ENCODE peak calls at places on chromosomes 1 and 21, in nine cellular contexts. I, M, V, E, R, G, H, F and Q are unnamed samples.

GRCh38 chr21:39529026-39529425 is 77.3 kb downstream of the SH3BGR start:
- DNase-seq in F (no peak), I (no peak), H (no peak), G (no peak), E (no peak), M (no peak), R (peak), V (no peak), Q (no peak)

GRCh38 chr1:70034403-70034802 is 171.0 kb downstream of the LRRC40 start:
- DNase-seq in I (peak), F (no peak), H (no peak), E (no peak), M (no peak), R (peak), G (no peak), V (peak), Q (no peak)

GRCh38 chr21:17829472-17829871 is 10.3 kb upstream of the C21orf91 start:
- DNase-seq in E (no peak), G (no peak), R (no peak), H (no peak), I (no peak), F (no peak), M (no peak), V (no peak), Q (no peak)

GRCh38 chr1:97384294-97384952 is 536.4 kb downstream of the DPYD start:
- DNase-seq in G (no peak), I (peak), F (no peak), V (no peak), R (no peak), E (no peak), H (no peak), M (no peak), Q (no peak)

GRCh38 chr1:33257759-33258712 is 1.7 kb downstream of the ZNF362 start:
- DNase-seq in E (no peak), M (peak), R (no peak), G (no peak), F (no peak), I (no peak), V (no peak), H (peak), Q (peak)

GRCh38 chr1:8118031-8118451 is 91.9 kb upstream of the ERRFI1 start:
- DNase-seq in V (no peak), E (no peak), I (peak), R (no peak), F (no peak), M (no peak), H (no peak), G (no peak), Q (no peak)

GRCh38 chr1:38221006-38221649 is 174.5 kb upstream of the POU3F1 start:
- DNase-seq in E (no peak), G (no peak), V (no peak), R (no peak), H (no peak), F (no peak), M (no peak), I (no peak), Q (no peak)

GRCh38 chr1:168114845-168115244 is 21.9 kb downstream of the GPR161 start:
- DNase-seq in H (no peak), G (no peak), M (no peak), F (no peak), V (no peak), R (no peak), I (no peak), E (no peak), Q (no peak)

GRCh38 chr1:159922499-159923202 is 2.7 kb downstream of the TAGLN2 start:
- DNase-seq in I (peak), V (peak), R (peak), E (no peak), H (peak), F (no peak), G (no peak), M (peak), Q (peak)

GRCh38 chr1:94020764-94021579 is 100.0 kb downstream of the ABCA4 start:
- DNase-seq in I (no peak), E (no peak), V (no peak), R (no peak), M (no peak), F (no peak), G (no peak), H (peak), Q (no peak)

GRCh38 chr1:33902486-33903209 is 38.8 kb downstream of the HMGB4 start:
- DNase-seq in H (no peak), M (no peak), V (peak), R (peak), F (no peak), G (peak), E (no peak), I (no peak), Q (no peak)

GRCh38 chr1:210448293-210448892 is 119.7 kb downstream of the HHAT start:
- DNase-seq in G (no peak), R (peak), E (peak), M (no peak), F (no peak), H (no peak), V (peak), I (peak), Q (no peak)

GRCh38 chr1:89545264-89546038 is 20.8 kb downstream of the LRRC8B start:
- DNase-seq in G (no peak), H (no peak), E (no peak), R (peak), V (no peak), M (no peak), F (no peak), I (no peak), Q (no peak)

GRCh38 chr1:207282496-207283380 is 38.7 kb upstream of the CD55 start:
- DNase-seq in F (no peak), M (peak), R (no peak), H (no peak), V (no peak), I (no peak), E (no peak), G (no peak), Q (peak)

GRCh38 chr1:43491056-43491455 is 37.3 kb upstream of the HYI start:
- DNase-seq in G (no peak), F (no peak), H (no peak), I (no peak), V (no peak), E (no peak), M (no peak), R (no peak), Q (no peak)

GRCh38 chr1:30727796-30728195 is 4.4 kb upstream of the MATN1 start:
- DNase-seq in M (no peak), G (no peak), H (no peak), V (no peak), R (peak), I (no peak), F (no peak), E (no peak), Q (no peak)

GRCh38 chr1:215992620-215993019 is 425.5 kb downstream of the KCTD3 start:
- DNase-seq in M (no peak), V (peak), G (no peak), F (no peak), R (no peak), E (no peak), H (no peak), I (peak), Q (no peak)

GRCh38 chr1:241063281-241063680 is 293.7 kb downstream of the RGS7 start:
- DNase-seq in M (no peak), H (no peak), V (no peak), E (no peak), G (no peak), R (no peak), I (no peak), F (no peak), Q (no peak)

GRCh38 chr1:53145942-53146708 is 3.7 kb upstream of the SLC1A7 start:
- DNase-seq in R (peak), G (no peak), M (peak), E (no peak), F (peak), H (peak), I (peak), V (peak), Q (peak)

GRCh38 chr1:31753623-31754349 is 10.4 kb downstream of the ADGRB2 start:
- DNase-seq in F (no peak), I (no peak), H (no peak), R (no peak), E (no peak), G (no peak), V (peak), M (peak), Q (peak)

GRCh38 chr1:117657031-117657430 is 51.2 kb downstream of the TENT5C start:
- DNase-seq in E (no peak), G (no peak), F (no peak), H (no peak), I (peak), V (no peak), M (no peak), R (peak), Q (no peak)

GRCh38 chr1:38052750-38053415 is 6.3 kb upstream of the POU3F1 start:
- DNase-seq in V (no peak), G (peak), M (no peak), F (no peak), I (no peak), H (no peak), E (no peak), R (peak), Q (no peak)

GRCh38 chr1:79920970-79921669 is 914.6 kb upstream of the ADGRL4 start:
- DNase-seq in R (no peak), F (no peak), M (no peak), V (no peak), E (no peak), G (no peak), I (no peak), H (no peak), Q (no peak)

GRCh38 chr1:18463984-18464664 is 16.6 kb upstream of the KLHDC7A start:
- DNase-seq in E (no peak), F (no peak), H (peak), V (no peak), R (no peak), G (no peak), I (no peak), M (peak), Q (peak)

GRCh38 chr1:246631426-246631825 is 65.2 kb downstream of the CNST start:
- DNase-seq in G (no peak), V (no peak), R (no peak), E (no peak), F (no peak), M (no peak), I (no peak), H (no peak), Q (no peak)

GRCh38 chr1:2318294-2319278 is 72.8 kb downstream of the MORN1 start:
- DNase-seq in V (no peak), F (no peak), I (no peak), E (no peak), M (no peak), G (no peak), H (no peak), R (no peak), Q (no peak)

GRCh38 chr1:96660503-96660902 is 61.1 kb upstream of the PTBP2 start:
- DNase-seq in M (no peak), V (no peak), E (no peak), R (no peak), I (no peak), G (no peak), H (no peak), F (no peak), Q (no peak)

GRCh38 chr1:1358433-1359201 is at the start of gene MXRA8:
- DNase-seq in F (no peak), I (no peak), V (no peak), H (no peak), R (peak), E (peak), M (peak), G (no peak), Q (no peak)

GRCh38 chr1:9655127-9655723 is 3.7 kb downstream of the PIK3CD start:
- DNase-seq in F (no peak), H (no peak), I (no peak), R (peak), G (no peak), E (no peak), M (no peak), V (no peak), Q (no peak)

GRCh38 chr1:72105201-72105600 is 177.1 kb downstream of the NEGR1 start:
- DNase-seq in G (no peak), E (no peak), I (no peak), F (no peak), M (no peak), V (no peak), R (no peak), H (no peak), Q (no peak)

GRCh38 chr1:189431437-189431836 is 1046.2 kb downstream of the BRINP3 start:
- DNase-seq in M (no peak), V (no peak), F (no peak), I (no peak), R (no peak), G (no peak), H (no peak), E (no peak), Q (no peak)

GRCh38 chr21:35428489-35428888 is 379.4 kb upstream of the RUNX1 start:
- DNase-seq in I (no peak), R (no peak), F (no peak), V (no peak), G (no peak), M (no peak), H (peak), E (peak), Q (no peak)

GRCh38 chr1:29924017-29924431 is 687.7 kb downstream of the PTPRU start:
- DNase-seq in R (no peak), E (no peak), H (no peak), V (peak), G (no peak), I (no peak), F (no peak), M (no peak), Q (no peak)

GRCh38 chr1:109620396-109620817 is 770 bp downstream of the AMPD2 start:
- DNase-seq in M (peak), E (no peak), H (peak), G (no peak), I (peak), F (no peak), R (no peak), V (peak), Q (no peak)

GRCh38 chr1:113759341-113760101 is at the start of gene PHTF1:
- DNase-seq in F (peak), V (peak), M (peak), H (peak), E (peak), R (peak), I (peak), G (no peak), Q (peak)

GRCh38 chr1:63074321-63074720 is 248.0 kb upstream of the FOXD3 start:
- DNase-seq in G (no peak), M (no peak), H (no peak), V (peak), R (no peak), E (no peak), I (no peak), F (no peak), Q (no peak)

GRCh38 chr1:10530281-10530740 is 55.6 kb downstream of the PEX14 start:
- DNase-seq in V (peak), R (no peak), M (peak), G (no peak), E (no peak), I (no peak), F (no peak), H (peak), Q (peak)

GRCh38 chr1:89358287-89358893 is 5.5 kb upstream of the GBP6 start:
- DNase-seq in E (peak), M (peak), H (peak), G (peak), I (peak), V (peak), F (no peak), R (peak), Q (peak)

GRCh38 chr21:45069085-45069484 is 5.3 kb upstream of the ADARB1 start:
- DNase-seq in I (no peak), R (no peak), F (no peak), G (no peak), M (no peak), E (no peak), H (no peak), V (no peak), Q (no peak)

DNA sequence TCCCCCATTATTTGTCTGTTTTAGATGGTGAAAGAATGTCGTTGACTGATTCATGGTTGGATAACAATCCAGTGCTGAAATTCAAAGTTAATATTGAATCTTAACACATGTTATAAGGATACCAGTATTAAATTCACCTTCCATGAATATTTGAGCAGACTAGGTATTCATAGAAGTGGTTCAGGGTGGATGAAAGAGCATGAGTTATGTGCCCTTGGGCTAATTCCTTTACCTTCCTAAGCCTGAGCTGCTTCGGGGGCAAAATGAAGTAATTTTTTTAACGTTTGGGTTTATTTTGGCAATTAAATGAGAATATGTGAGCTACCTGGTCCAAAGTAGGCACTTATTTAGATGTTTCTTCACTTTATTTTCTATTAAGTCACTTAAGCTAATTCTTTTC is 2.7 kb upstream of the PLPPR5 start:
- DNase-seq in I (no peak), F (no peak), R (no peak), V (no peak), H (no peak), G (no peak), M (no peak), E (no peak), Q (no peak)
- TF ChIP-seq EP300 in I (no peak), F (no peak), R (no peak), V (no peak), H (no peak), G (no peak), M (no peak), E (no peak), Q (no peak)

GRCh38 chr1:244653439-244654283 is 735 bp downstream of the DESI2 start:
- DNase-seq in F (no peak), H (no peak), R (peak), V (no peak), E (no peak), M (peak), I (peak), G (no peak), Q (no peak)
- TF ChIP-seq EP300 in F (no peak), H (no peak), R (no peak), V (no peak), E (no peak), M (no peak), I (no peak), G (no peak), Q (no peak)

GRCh38 chr1:40866408-40866788 is 4.2 kb upstream of the CITED4 start:
- DNase-seq in E (no peak), F (no peak), I (peak), V (no peak), G (no peak), H (no peak), R (peak), M (no peak), Q (no peak)

GRCh38 chr1:40868051-40868723 is 6.0 kb upstream of the CITED4 start:
- DNase-seq in F (no peak), H (peak), I (peak), M (no peak), E (no peak), G (no peak), V (no peak), R (peak), Q (peak)

GRCh38 chr1:40873863-40874472 is 11.8 kb upstream of the CITED4 start:
- DNase-seq in E (no peak), G (no peak), F (no peak), R (no peak), I (no peak), H (no peak), V (no peak), M (no peak), Q (no peak)

GRCh38 chr1:40872266-40872665 is 10.1 kb upstream of the CITED4 start:
- DNase-seq in I (no peak), F (no peak), E (no peak), R (no peak), H (no peak), V (no peak), M (no peak), G (no peak), Q (no peak)

DNA sequence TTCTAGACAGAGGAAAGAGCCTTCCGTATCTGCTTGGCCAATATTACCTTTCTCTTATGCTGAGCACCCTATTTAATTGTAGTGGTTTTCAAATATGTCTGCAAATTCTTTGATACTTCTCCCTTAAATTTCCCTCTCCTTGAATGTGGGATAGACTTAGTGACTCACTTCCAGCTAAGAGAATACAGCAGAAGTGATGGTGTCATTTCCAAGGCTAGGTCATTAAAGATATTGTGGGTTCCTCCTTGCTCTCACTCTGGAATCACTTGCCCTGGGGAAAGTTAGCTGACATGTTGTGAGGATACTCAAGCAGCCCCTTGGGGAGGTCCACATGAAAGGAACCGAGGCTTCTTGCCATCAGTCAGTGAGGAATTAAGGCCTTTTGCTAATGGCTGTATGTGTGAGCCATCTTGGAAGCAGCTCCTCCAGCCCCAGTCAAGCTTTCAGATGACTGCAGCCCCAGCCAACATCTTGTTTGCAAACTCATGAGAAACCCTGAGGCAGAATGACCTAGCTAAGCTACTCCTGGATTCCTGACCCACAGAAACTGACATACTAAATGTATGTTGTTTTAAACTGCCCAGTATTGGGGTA is 8.1 kb upstream of the CITED4 start:
- DNase-seq in R (no peak), V (no peak), H (no peak), M (no peak), I (no peak), G (no peak), E (no peak), F (no peak), Q (no peak)
- TF ChIP-seq EP300 in R (no peak), V (no peak), H (no peak), M (no peak), I (no peak), G (no peak), E (no peak), F (no peak), Q (no peak)

GRCh38 chr1:78434351-78434750 is 56.4 kb upstream of the PTGFR start:
- DNase-seq in H (no peak), F (no peak), E (no peak), G (no peak), I (no peak), M (no peak), R (no peak), V (no peak), Q (no peak)
- TF ChIP-seq EP300 in H (no peak), F (no peak), E (no peak), G (no peak), I (no peak), M (no peak), R (no peak), V (no peak), Q (no peak)

GRCh38 chr1:200888349-200888838 is 6.3 kb upstream of the INAVA start:
- DNase-seq in E (no peak), G (peak), R (no peak), H (peak), F (no peak), I (no peak), M (peak), V (no peak), Q (no peak)
- TF ChIP-seq EP300 in E (no peak), G (peak), R (no peak), H (no peak), F (no peak), I (no peak), M (no peak), V (no peak), Q (no peak)

DNA sequence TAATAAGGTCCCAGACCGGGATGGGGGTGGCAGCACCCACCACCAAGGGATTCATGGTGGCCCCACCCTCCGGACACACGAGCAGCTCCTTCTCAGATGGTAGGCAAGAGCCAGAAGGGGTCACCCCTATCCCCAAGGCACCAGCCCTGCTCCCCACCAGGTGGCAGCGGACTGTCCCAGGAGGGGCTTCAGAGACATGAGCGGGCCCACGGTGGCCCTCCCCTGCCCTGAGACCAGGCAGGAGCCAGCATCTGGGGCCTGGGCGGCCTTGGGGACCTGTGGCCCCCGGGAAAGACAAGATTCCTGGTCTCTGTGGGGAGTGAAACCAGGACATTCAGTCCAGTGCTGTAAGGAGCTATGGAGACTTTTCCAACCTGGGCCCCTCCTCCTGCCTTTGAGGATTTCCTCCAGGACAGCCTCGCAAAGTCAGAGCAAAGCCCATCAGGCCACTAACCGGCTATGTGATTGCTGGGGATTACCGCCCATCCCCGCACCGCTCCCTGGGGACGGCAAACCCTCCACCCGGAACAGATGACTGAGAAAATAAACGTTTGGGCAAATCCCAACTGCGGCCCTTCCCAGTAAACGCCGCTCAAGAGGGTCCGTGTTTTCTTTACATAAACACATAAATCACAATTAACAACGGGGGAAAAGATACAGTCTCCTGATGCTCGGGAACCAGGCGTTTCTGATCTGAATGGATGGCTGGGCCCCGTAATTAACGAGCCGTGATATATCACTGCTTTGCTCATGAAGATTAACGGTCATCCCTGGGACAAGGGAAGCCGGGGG is 50.9 kb upstream of the ARHGEF16 start:
- DNase-seq in G (no peak), V (no peak), I (no peak), R (no peak), M (no peak), F (no peak), H (no peak), E (no peak), Q (no peak)
- TF ChIP-seq EP300 in G (no peak), V (no peak), I (no peak), R (no peak), M (no peak), F (no peak), H (no peak), E (no peak), Q (no peak)